ENCODE peak calls at places on chromosomes 7 and 10, in five cellular contexts. M is activated CD8-positive, alpha-beta T cell treated with anti-CD3 and anti-CD28 coated beads for 36 hours; H is tibial artery; K is HFF-Myc; A is heart right ventricle. F is an unnamed sample.

GRCh38 chr10:74329873-74330272 is 178.9 kb downstream of the ADK start:
- DNase-seq in M (no peak), H (no peak), K (no peak), A (no peak), F (no peak)

GRCh38 chr7:3739983-3740382 is 438.9 kb downstream of the SDK1 start:
- DNase-seq in M (no peak), H (no peak), K (no peak), A (no peak), F (no peak)

GRCh38 chr10:67808706-67809105 is 29.3 kb downstream of the DNAJC12 start:
- DNase-seq in M (no peak), H (no peak), K (no peak), A (no peak), F (no peak)

GRCh38 chr10:110485541-110485940 is 12.2 kb upstream of the DUSP5 start:
- DNase-seq in M (no peak), H (no peak), K (no peak), A (no peak), F (no peak)

GRCh38 chr7:42805601-42806000 is 106.3 kb downstream of the C7orf25 start:
- DNase-seq in M (no peak), H (no peak), K (no peak), A (no peak), F (no peak)

GRCh38 chr10:95214369-95214768 is 20.3 kb downstream of the ACSM6 start:
- DNase-seq in M (no peak), H (no peak), K (no peak), A (no peak), F (no peak)

GRCh38 chr7:19665399-19666008 is 43.3 kb downstream of the POLR1F start:
- DNase-seq in M (no peak), H (no peak), K (no peak), A (no peak), F (peak)

GRCh38 chr10:34690403-34691049 is 124.6 kb downstream of the PARD3 start:
- DNase-seq in M (no peak), H (no peak), K (no peak), A (no peak), F (no peak)

GRCh38 chr7:55467047-55467593 is 102.0 kb downstream of the LANCL2 start:
- DNase-seq in M (no peak), H (no peak), K (no peak), A (no peak), F (no peak)

GRCh38 chr7:100493476-100494264 is 9.9 kb downstream of the NYAP1 start:
- DNase-seq in M (peak), H (no peak), K (no peak), A (no peak), F (peak)

GRCh38 chr7:98107313-98107691 is 640 bp downstream of the LMTK2 start:
- DNase-seq in M (peak), H (no peak), K (no peak), A (no peak), F (no peak)

GRCh38 chr7:20200361-20200760 is 16.8 kb downstream of the MACC1 start:
- DNase-seq in M (no peak), H (no peak), K (no peak), A (no peak), F (peak)

GRCh38 chr10:8042864-8043568 is 11.5 kb upstream of the GATA3 start:
- DNase-seq in M (no peak), H (peak), K (no peak), A (no peak), F (no peak)

GRCh38 chr7:143884978-143885559 is 16.9 kb downstream of the TCAF1 start:
- DNase-seq in M (peak), H (no peak), K (no peak), A (peak), F (peak)

GRCh38 chr10:44973323-44974081 is 5.1 kb downstream of the DEPP1 start:
- DNase-seq in M (peak), H (peak), K (no peak), A (no peak), F (peak)

DNA sequence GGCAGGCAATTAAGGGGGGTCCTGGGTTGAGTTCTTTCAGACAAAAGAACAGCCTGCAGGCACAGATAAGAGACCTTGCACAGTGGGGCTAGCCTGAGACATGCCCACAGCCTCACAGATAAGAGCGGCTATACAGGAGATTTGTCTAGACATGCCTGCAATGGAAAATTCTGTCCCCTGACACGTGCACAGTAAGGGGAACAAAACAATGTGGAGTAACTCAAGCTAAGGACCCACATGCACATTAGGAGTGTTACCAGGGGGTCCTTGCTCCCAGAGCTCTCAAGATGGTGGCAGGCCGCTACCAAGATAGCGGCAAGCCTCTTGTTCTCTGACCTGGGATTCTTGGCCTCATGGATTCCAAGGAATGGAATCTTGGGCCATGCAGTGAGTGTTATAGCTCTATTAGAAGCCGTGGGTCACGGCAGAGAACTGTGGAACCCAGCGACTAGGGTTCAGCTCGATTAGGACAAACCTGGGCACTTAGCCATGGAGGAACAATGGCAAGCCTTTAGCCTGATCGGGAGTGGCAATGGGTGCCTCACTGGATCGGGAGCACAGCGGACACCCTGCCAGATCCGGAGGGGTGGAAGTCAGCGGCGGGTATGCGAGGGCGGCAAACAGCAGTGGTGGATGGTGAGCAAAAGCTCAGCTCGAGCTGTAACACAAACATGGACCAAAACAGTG is 196.9 kb downstream of the CCSER2 start:
- DNase-seq in M (no peak), H (no peak), K (no peak), A (no peak), F (no peak)
- TF ChIP-seq CTCF in M (no peak), H (no peak), K (no peak), A (no peak), F (no peak)

DNA sequence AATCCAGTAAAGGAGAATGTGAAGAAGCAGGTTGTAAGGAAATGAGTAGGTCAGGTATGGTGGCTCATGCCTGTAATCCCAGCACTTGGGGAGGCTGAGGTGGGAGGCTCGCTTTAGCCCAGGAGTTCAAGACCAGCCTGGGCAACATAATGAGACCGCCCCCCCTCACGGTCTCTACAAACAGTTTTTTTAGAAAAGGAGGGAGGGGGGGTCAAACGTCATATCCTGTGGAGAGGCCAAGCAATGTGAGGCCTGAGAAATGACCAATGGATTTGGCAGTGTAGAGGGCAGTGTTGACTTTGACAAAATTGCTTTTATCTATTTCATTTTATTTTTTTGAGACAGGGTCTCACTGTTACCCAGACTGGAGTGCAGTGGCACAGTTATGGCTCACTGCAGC is 2.3 kb upstream of the DNAJB12 start:
- DNase-seq in M (no peak), H (no peak), K (no peak), A (no peak), F (no peak)
- TF ChIP-seq CTCF in M (no peak), H (no peak), K (no peak), A (no peak), F (no peak)

DNA sequence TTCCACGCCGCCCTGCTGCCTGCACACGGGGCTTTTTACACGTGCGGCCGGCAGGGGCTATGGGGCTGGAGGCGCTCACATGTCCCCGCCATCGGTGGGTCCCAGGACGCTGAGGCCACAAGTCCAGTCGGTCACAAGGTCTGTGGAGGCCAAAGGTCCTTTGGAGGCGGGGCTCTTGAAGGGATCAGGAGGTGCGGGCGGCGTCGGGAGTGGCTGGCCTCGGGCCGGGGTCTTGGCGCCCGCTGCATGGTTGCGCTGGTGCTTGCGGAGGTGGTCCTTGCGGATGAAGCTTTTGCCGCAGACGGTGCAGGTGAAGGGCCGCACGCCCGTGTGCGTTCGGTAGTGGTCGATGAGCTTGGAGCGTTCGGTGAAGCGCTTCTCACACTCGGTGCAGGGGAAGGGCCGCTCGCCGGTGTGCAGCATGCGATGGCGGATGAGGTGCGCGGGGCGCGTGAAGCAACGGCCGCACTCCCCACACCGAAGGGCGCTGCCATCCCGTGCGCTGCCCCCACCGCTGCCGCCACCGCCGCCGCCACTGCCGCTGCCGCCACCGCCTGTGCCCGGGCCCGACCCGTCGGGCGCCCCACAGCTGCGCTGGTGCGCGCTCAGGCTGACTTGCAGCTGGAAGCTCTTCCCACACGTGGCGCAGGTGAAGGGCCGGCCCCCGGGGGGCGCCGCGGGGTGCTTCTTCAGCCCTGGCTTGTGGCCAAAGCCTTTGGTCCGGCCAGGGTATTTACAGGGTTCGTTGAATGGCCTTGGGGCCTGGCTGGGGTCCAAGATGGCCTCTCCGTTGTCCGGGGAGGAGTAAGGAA is 13.7 kb upstream of the ZNF777 start:
- DNase-seq in M (no peak), H (no peak), K (no peak), A (no peak), F (no peak)
- TF ChIP-seq CTCF in M (no peak), H (no peak), K (no peak), A (no peak), F (no peak)

DNA sequence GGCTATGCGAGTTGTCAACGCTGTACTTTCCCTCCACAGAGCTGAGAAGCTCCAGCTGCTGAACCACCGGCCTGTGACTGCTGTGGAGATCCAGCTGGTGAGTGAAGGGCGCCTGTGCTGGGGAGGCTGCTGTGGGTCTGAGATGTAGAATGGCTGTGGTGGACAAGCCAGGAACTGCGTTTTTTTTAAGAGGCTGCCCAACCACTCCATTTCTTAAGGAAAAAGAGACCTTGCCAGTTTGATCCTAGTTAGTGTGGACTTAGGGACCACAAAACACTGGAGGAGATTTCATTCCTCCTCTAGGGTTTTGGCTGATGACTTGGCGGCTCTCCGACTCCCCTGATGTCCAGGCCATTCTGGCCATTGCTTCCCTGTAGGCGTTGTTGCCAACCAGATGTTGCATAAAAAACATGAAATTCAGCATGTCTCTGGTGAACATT is 30.8 kb downstream of the CRCP start:
- DNase-seq in M (no peak), H (peak), K (no peak), A (peak), F (no peak)
- TF ChIP-seq CTCF in M (no peak), H (no peak), K (no peak), A (no peak), F (no peak)

GRCh38 chr10:78774999-78775711 is 293.6 kb upstream of the ZMIZ1 start:
- DNase-seq in M (no peak), H (peak), K (no peak), A (no peak), F (no peak)
- TF ChIP-seq CTCF in M (no peak), H (peak), K (no peak), A (peak), F (no peak)

GRCh38 chr7:118855290-118855689 is 630.8 kb downstream of the ANKRD7 start:
- DNase-seq in M (no peak), H (no peak), K (no peak), A (no peak), F (no peak)
- TF ChIP-seq CTCF in M (no peak), H (no peak), K (no peak), A (no peak), F (no peak)

DNA sequence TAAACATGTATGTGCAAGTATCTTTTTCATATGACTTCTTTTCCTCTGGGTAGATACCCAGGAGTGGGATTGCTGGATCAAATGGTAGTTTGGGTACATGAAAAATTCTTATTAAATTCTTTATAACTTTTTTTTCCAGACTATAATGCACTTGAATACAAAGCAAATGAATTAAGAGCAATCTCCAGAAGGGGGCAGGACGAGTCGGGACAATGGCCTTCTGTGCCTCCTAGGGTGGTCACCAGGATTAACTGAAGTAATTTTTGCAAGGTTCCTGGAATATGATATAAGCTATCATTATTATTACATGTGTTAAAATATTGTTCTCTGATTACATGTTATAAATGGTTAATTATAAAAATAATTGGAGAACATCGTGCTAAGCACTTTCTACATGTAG is 127.2 kb downstream of the PPP1R17 start:
- DNase-seq in M (no peak), H (no peak), K (no peak), A (no peak), F (no peak)
- TF ChIP-seq CTCF in M (no peak), H (no peak), K (peak), A (peak), F (peak)